ENCODE peak calls at places on chromosome 15, in eight cellular contexts. One of them, this sample, is unnamed.

GRCh38 chr15:53588773-53589172 is 170.7 kb downstream of the WDR72 start:
- DNase-seq in mammary epithelial cell: peak
- DNase-seq in amniotic stem cell: no peak
- DNase-seq in activated T-helper 1 cell treated with Interleukin-2 at 50 U/mL for 16 hours: no peak
- DNase-seq in WTC11: no peak
- DNase-seq in fibroblast of lung: peak
- DNase-seq in cardiac muscle cell: no peak
- DNase-seq in naive thymus-derived CD4-positive, alpha-beta T cell: no peak
- DNase-seq in this sample: no peak

GRCh38 chr15:96093063-96093462 is 237.4 kb upstream of the NR2F2 start:
- DNase-seq in mammary epithelial cell: no peak
- DNase-seq in amniotic stem cell: no peak
- DNase-seq in activated T-helper 1 cell treated with Interleukin-2 at 50 U/mL for 16 hours: no peak
- DNase-seq in WTC11: no peak
- DNase-seq in fibroblast of lung: no peak
- DNase-seq in cardiac muscle cell: no peak
- DNase-seq in naive thymus-derived CD4-positive, alpha-beta T cell: no peak
- DNase-seq in this sample: no peak

GRCh38 chr15:78536134-78536533 is 4.1 kb upstream of the PSMA4 start:
- DNase-seq in mammary epithelial cell: peak
- DNase-seq in amniotic stem cell: no peak
- DNase-seq in activated T-helper 1 cell treated with Interleukin-2 at 50 U/mL for 16 hours: no peak
- DNase-seq in WTC11: no peak
- DNase-seq in fibroblast of lung: peak
- DNase-seq in cardiac muscle cell: no peak
- DNase-seq in naive thymus-derived CD4-positive, alpha-beta T cell: no peak
- DNase-seq in this sample: no peak

GRCh38 chr15:42085236-42085605 is 9.1 kb downstream of the PLA2G4D start:
- DNase-seq in mammary epithelial cell: no peak
- DNase-seq in amniotic stem cell: no peak
- DNase-seq in activated T-helper 1 cell treated with Interleukin-2 at 50 U/mL for 16 hours: no peak
- DNase-seq in WTC11: no peak
- DNase-seq in fibroblast of lung: no peak
- DNase-seq in cardiac muscle cell: no peak
- DNase-seq in naive thymus-derived CD4-positive, alpha-beta T cell: no peak
- DNase-seq in this sample: no peak

GRCh38 chr15:67149859-67150824 is 84.7 kb downstream of the SMAD3 start:
- DNase-seq in mammary epithelial cell: peak
- DNase-seq in amniotic stem cell: peak
- DNase-seq in activated T-helper 1 cell treated with Interleukin-2 at 50 U/mL for 16 hours: peak
- DNase-seq in WTC11: peak
- DNase-seq in fibroblast of lung: peak
- DNase-seq in cardiac muscle cell: no peak
- DNase-seq in naive thymus-derived CD4-positive, alpha-beta T cell: no peak
- DNase-seq in this sample: peak

GRCh38 chr15:59371458-59372351 is 966 bp downstream of the MYO1E start:
- DNase-seq in mammary epithelial cell: peak
- DNase-seq in amniotic stem cell: no peak
- DNase-seq in activated T-helper 1 cell treated with Interleukin-2 at 50 U/mL for 16 hours: no peak
- DNase-seq in WTC11: peak
- DNase-seq in fibroblast of lung: no peak
- DNase-seq in cardiac muscle cell: peak
- DNase-seq in naive thymus-derived CD4-positive, alpha-beta T cell: no peak
- DNase-seq in this sample: no peak

GRCh38 chr15:32799904-32800535 is 82.2 kb downstream of the GREM1 start:
- DNase-seq in mammary epithelial cell: no peak
- DNase-seq in amniotic stem cell: no peak
- DNase-seq in activated T-helper 1 cell treated with Interleukin-2 at 50 U/mL for 16 hours: no peak
- DNase-seq in WTC11: no peak
- DNase-seq in fibroblast of lung: no peak
- DNase-seq in cardiac muscle cell: no peak
- DNase-seq in naive thymus-derived CD4-positive, alpha-beta T cell: no peak
- DNase-seq in this sample: no peak

GRCh38 chr15:75024102-75024636 is 779 bp downstream of the PPCDC start:
- DNase-seq in mammary epithelial cell: peak
- DNase-seq in amniotic stem cell: no peak
- DNase-seq in activated T-helper 1 cell treated with Interleukin-2 at 50 U/mL for 16 hours: no peak
- DNase-seq in WTC11: no peak
- DNase-seq in fibroblast of lung: peak
- DNase-seq in cardiac muscle cell: peak
- DNase-seq in naive thymus-derived CD4-positive, alpha-beta T cell: no peak
- DNase-seq in this sample: no peak

GRCh38 chr15:81280696-81281095 is 43.2 kb downstream of the STARD5 start:
- DNase-seq in mammary epithelial cell: no peak
- DNase-seq in amniotic stem cell: no peak
- DNase-seq in activated T-helper 1 cell treated with Interleukin-2 at 50 U/mL for 16 hours: no peak
- DNase-seq in WTC11: no peak
- DNase-seq in fibroblast of lung: no peak
- DNase-seq in cardiac muscle cell: no peak
- DNase-seq in naive thymus-derived CD4-positive, alpha-beta T cell: no peak
- DNase-seq in this sample: no peak

This sample was measured in right atrium auricular region.